ENCODE peak calls at places on chromosomes 1 and 21, in five cellular contexts. S is Daoy, L is H4, G is midbrain, D is iPS-NIHi11. F is an unnamed sample.

GRCh38 chr1:201719812-201720521 is 109.0 kb upstream of the IPO9 start:
- DNase-seq in G (peak), S (peak), L (peak), D (no peak), F (peak)

GRCh38 chr1:67460648-67461500 is 30.7 kb upstream of the SERBP1 start:
- DNase-seq in D (no peak), G (no peak), L (peak), S (no peak), F (peak)

GRCh38 chr1:243227596-243227995 is 27.5 kb downstream of the CEP170 start:
- DNase-seq in D (no peak), L (no peak), S (no peak), G (no peak), F (no peak)

GRCh38 chr1:12712091-12712490 is 3.8 kb upstream of the AADACL3 start:
- DNase-seq in D (no peak), S (no peak), G (no peak), L (no peak), F (peak)

GRCh38 chr1:38114231-38114630 is 67.6 kb upstream of the POU3F1 start:
- DNase-seq in G (peak), D (no peak), S (peak), L (peak), F (no peak)

GRCh38 chr21:46151989-46152938 is 3.1 kb downstream of the FTCD start:
- DNase-seq in D (no peak), S (peak), L (no peak), G (no peak), F (no peak)

GRCh38 chr1:10400013-10400412 is 1.1 kb downstream of the PGD start:
- DNase-seq in S (no peak), G (no peak), L (no peak), D (no peak), F (no peak)

GRCh38 chr1:34370748-34371147 is 194.0 kb downstream of the C1orf94 start:
- DNase-seq in S (no peak), G (no peak), D (no peak), L (no peak), F (no peak)

GRCh38 chr1:192797143-192797542 is 11.7 kb upstream of the RGS2 start:
- DNase-seq in G (no peak), L (no peak), S (no peak), D (no peak), F (no peak)

GRCh38 chr1:51768971-51769601 is 109.4 kb downstream of the NRDC start:
- DNase-seq in D (peak), G (peak), L (peak), S (peak), F (peak)

GRCh38 chr1:228375578-228376261 is 30.9 kb downstream of the TRIM11 start:
- DNase-seq in G (no peak), L (no peak), D (no peak), S (no peak), F (no peak)

GRCh38 chr1:26097696-26098095 is 13.9 kb upstream of the PDIK1L start:
- DNase-seq in D (no peak), S (peak), G (no peak), L (no peak), F (peak)

GRCh38 chr1:201483373-201483949 is 14.5 kb upstream of the PHLDA3 start:
- DNase-seq in L (no peak), S (no peak), D (no peak), G (no peak), F (no peak)

GRCh38 chr21:46622226-46622625 is 13.2 kb upstream of the PRMT2 start:
- DNase-seq in D (no peak), S (peak), G (peak), L (no peak), F (no peak)

GRCh38 chr1:11051781-11052510 is 4.9 kb upstream of the MASP2 start:
- DNase-seq in S (no peak), G (no peak), D (no peak), L (no peak), F (peak)

GRCh38 chr1:147669475-147670318 is 627 bp downstream of the ACP6 start:
- DNase-seq in L (no peak), S (peak), G (peak), D (peak), F (peak)

GRCh38 chr1:57788333-57788732 is 364.5 kb upstream of the DAB1 start:
- DNase-seq in L (no peak), S (no peak), D (no peak), G (no peak), F (no peak)

GRCh38 chr1:28258628-28259251 is 578 bp upstream of the SESN2 start:
- DNase-seq in S (peak), D (no peak), L (no peak), G (no peak), F (peak)

GRCh38 chr1:3032970-3033794 is 11.9 kb downstream of the ACTRT2 start:
- DNase-seq in G (no peak), S (no peak), D (no peak), L (no peak), F (no peak)

GRCh38 chr1:159250817-159251216 is 46.1 kb downstream of the ACKR1 start:
- DNase-seq in G (no peak), S (peak), D (no peak), L (no peak), F (peak)

GRCh38 chr1:161727343-161727924 is 6.1 kb downstream of the FCRLB start:
- DNase-seq in L (peak), D (peak), G (no peak), S (peak), F (peak)